ENCODE peak calls at places on chromosomes 1 and 21, in six cellular contexts. S is lung, Y is cardiac muscle cell, U is HTR-8/SVneo, J is iPS-NIHi11, M is foreskin fibroblast. T is an unnamed sample.

GRCh38 chr1:241642593-241642944 is 2.4 kb upstream of the CHML start:
- DNase-seq in S (no peak), J (no peak), M (no peak), Y (no peak), U (no peak), T (no peak)

GRCh38 chr1:2190491-2190976 is 4.0 kb downstream of the FAAP20 start:
- DNase-seq in J (no peak), S (no peak), U (no peak), M (no peak), Y (no peak), T (no peak)

GRCh38 chr1:234960722-234961467 is 167.7 kb downstream of the TOMM20 start:
- DNase-seq in U (no peak), M (peak), Y (peak), J (no peak), S (no peak), T (peak)

GRCh38 chr1:27333717-27334279 is 8.0 kb upstream of the SYTL1 start:
- DNase-seq in J (no peak), U (no peak), M (no peak), Y (no peak), S (no peak), T (no peak)

GRCh38 chr21:43917515-43918384 is 52.7 kb downstream of the AGPAT3 start:
- DNase-seq in M (no peak), J (no peak), U (no peak), Y (no peak), S (no peak), T (no peak)

GRCh38 chr1:202982715-202983435 is 15.8 kb upstream of the CYB5R1 start:
- DNase-seq in S (no peak), M (no peak), Y (no peak), U (no peak), J (no peak), T (no peak)

GRCh38 chr1:194076646-194077045 is 890.2 kb upstream of the B3GALT2 start:
- DNase-seq in S (no peak), J (no peak), M (no peak), Y (peak), U (no peak), T (no peak)

GRCh38 chr1:93056214-93056613 is 22.9 kb upstream of the MTF2 start:
- DNase-seq in S (no peak), Y (peak), M (peak), J (peak), U (peak), T (no peak)

GRCh38 chr1:165900576-165901380 is 73.4 kb downstream of the UCK2 start:
- DNase-seq in J (no peak), S (no peak), U (no peak), Y (peak), M (peak), T (no peak)

GRCh38 chr1:164725401-164725800 is 166.4 kb downstream of the PBX1 start:
- DNase-seq in Y (peak), M (peak), S (no peak), U (no peak), J (no peak), T (no peak)

GRCh38 chr1:94962745-94963265 is 35.9 kb upstream of the CNN3 start:
- DNase-seq in J (no peak), Y (peak), U (no peak), M (peak), S (no peak), T (no peak)

GRCh38 chr21:41991659-41992058 is 18.5 kb downstream of the ZBTB21 start:
- DNase-seq in Y (no peak), M (no peak), S (no peak), U (no peak), J (no peak), T (no peak)

GRCh38 chr21:16605588-16605987 is 875.8 kb downstream of the USP25 start:
- DNase-seq in J (no peak), S (no peak), U (no peak), Y (peak), M (peak), T (no peak)

GRCh38 chr1:205744403-205744802 is 5.6 kb downstream of the NUCKS1 start:
- DNase-seq in U (no peak), J (no peak), M (no peak), Y (no peak), S (no peak), T (no peak)